ENCODE peak calls at places on chromosome 16, in four cellular contexts. Q is GM12878, Z is K562, G is HepG2. J is an unnamed sample.

GRCh38 chr16:82156761-82157654 is 13.0 kb downstream of the MPHOSPH6 start:
- DNase-seq in Q (no peak), Z (no peak), G (no peak), J (no peak)

GRCh38 chr16:23403547-23403946 is 49.4 kb downstream of the COG7 start:
- DNase-seq in Q (no peak), Z (no peak), G (no peak), J (no peak)

GRCh38 chr16:27240948-27241531 is 27.5 kb downstream of the NSMCE1 start:
- DNase-seq in Q (no peak), Z (no peak), G (no peak), J (no peak)

GRCh38 chr16:82506734-82507133 is 120.0 kb upstream of the CDH13 start:
- DNase-seq in Q (no peak), Z (no peak), G (no peak), J (no peak)

GRCh38 chr16:85479972-85480726 is 133.0 kb upstream of the GSE1 start:
- DNase-seq in Q (no peak), Z (no peak), G (no peak), J (peak)

GRCh38 chr16:784431-784830 is 3.8 kb downstream of the RPUSD1 start:
- DNase-seq in Q (no peak), Z (no peak), G (no peak), J (no peak)

GRCh38 chr16:70749681-70750601 is 51.0 kb downstream of the VAC14 start:
- DNase-seq in Q (no peak), Z (peak), G (no peak), J (no peak)

GRCh38 chr16:73161977-73162376 is 114.0 kb upstream of the ZFHX3 start:
- DNase-seq in Q (no peak), Z (no peak), G (peak), J (no peak)

GRCh38 chr16:11586375-11586855 is 304 bp downstream of the LITAF start:
- DNase-seq in Q (no peak), Z (no peak), G (no peak), J (no peak)

GRCh38 chr16:50079741-50080140 is 14.0 kb downstream of the HEATR3 start:
- DNase-seq in Q (no peak), Z (no peak), G (no peak), J (no peak)
- TF ChIP-seq MYC in Q (no peak), Z (no peak), G (no peak), J (no peak)

DNA sequence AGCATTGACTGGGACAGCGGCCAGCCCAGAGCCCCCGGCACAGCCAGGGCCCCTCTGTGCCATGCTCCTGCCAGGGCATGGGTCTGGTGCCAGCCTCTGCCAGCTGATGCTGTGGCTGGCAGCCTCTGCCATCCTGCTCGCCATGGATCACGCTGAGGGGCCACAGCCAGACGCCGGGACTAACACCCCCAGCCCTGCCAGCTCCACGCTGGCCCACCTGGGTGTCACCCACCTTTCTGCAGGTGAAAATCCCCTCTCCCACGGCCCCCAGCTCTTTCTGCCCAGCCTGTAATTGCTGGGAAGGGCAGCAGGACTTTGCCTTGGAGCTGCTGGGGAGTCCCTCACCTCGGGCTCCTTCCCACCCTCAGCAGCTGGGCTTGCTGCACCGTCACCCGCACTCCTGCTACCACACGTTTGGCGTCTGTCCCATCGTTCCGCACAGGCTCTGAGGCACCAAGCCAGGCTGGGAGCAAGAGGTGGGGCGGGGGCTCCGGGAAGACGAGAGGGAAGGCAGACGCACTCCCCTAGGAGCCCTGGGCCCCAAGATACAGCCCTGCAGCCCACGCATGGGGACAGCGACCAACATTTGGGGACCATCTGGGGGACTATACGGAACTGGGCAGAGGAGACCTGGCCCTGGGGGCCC is 42.0 kb upstream of the ACSF3 start:
- DNase-seq in Q (no peak), Z (no peak), G (no peak), J (no peak)
- TF ChIP-seq BHLHE40 in Q (no peak), Z (no peak), G (no peak), J (no peak)

GRCh38 chr16:76114681-76115080 is 162.5 kb upstream of the CNTNAP4 start:
- DNase-seq in Q (no peak), Z (no peak), G (no peak), J (no peak)

GRCh38 chr16:76123966-76124365 is 153.2 kb upstream of the CNTNAP4 start:
- DNase-seq in Q (no peak), Z (no peak), G (no peak), J (no peak)

DNA sequence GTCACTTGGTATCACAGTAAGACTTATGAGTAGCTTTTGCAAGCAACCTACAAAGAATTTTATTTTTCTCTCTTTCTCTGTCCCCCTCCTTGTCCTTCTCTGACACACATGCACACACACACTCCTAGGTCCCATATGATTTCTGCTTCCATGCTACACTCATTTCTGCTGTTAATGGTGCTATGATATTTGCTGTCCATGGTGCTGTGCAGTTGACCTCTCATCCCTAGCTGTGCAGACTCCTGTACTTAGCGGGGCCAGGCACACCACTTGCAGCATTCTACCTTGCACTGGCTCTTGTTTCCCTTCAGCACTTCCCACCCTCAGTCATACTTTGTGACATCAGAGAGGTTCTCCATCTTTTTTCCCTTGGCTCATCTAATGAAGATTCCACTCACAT is 158.9 kb upstream of the CNTNAP4 start:
- DNase-seq in Q (no peak), Z (no peak), G (no peak), J (no peak)
- TF ChIP-seq MYC in Q (no peak), Z (no peak), G (no peak), J (no peak)

DNA sequence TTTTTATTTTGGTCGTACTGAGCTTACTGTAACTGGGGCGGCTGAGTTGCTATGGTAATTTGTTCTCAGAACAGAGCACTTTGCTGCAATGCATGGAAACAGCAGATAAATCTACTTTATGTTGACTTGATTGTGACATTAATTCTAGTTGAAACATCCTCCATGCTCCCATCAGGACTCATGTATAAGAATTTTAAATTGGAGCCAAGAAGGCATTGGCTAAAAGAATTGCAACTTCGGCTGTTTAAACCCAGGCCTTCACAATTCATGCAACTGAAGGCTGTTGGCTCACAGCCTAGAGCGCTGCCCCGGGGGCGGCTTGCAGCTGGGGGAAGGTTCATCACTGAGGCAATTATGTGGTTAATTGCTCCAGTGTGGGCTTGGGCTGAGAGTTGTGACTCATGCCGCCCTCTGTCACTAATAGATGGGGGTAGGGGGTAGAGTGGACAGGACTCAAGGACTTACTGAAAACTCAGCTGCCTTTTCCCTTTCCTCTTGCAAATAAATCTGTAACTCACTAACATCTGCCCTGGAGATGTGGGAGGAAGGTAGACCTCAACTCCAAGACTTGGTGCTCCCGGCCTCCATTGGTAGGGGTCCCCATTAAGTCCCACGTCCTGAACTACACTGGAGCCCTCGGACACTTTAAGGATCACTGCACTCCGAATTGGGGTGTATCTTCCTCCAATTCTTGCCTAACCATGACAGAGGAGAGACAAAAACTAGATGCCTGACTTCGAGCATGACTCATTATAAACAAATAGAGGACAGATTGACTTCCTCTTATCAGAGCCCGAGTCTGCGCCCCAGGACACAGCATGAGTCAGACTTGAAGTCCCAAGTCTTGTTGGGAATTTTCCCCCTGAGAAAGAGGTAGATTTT is 37.5 kb downstream of the ERCC4 start:
- DNase-seq in Q (peak), Z (peak), G (peak), J (peak)
- TF ChIP-seq BHLHE40 in Q (peak), Z (no peak), G (no peak), J (no peak)

GRCh38 chr16:15592324-15592723 is 50.6 kb downstream of the MARF1 start:
- DNase-seq in Q (no peak), Z (no peak), G (no peak), J (no peak)
- TF ChIP-seq MYC in Q (no peak), Z (no peak), G (no peak), J (no peak)

GRCh38 chr16:4375717-4376116 is 4.1 kb downstream of the VASN start:
- DNase-seq in Q (no peak), Z (no peak), G (no peak), J (no peak)
- TF ChIP-seq BHLHE40 in Q (no peak), Z (no peak), G (no peak), J (no peak)

GRCh38 chr16:59013930-59014329 is 279.8 kb upstream of the GOT2 start:
- DNase-seq in Q (no peak), Z (no peak), G (no peak), J (no peak)
- TF ChIP-seq MYC in Q (no peak), Z (no peak), G (no peak), J (no peak)

GRCh38 chr16:80580109-80580832 is 39.5 kb downstream of the DYNLRB2 start:
- DNase-seq in Q (peak), Z (no peak), G (no peak), J (peak)
- TF ChIP-seq BHLHE40 in Q (peak), Z (no peak), G (no peak), J (no peak)

GRCh38 chr16:49921106-49921505 is 65.2 kb upstream of the ZNF423 start:
- DNase-seq in Q (no peak), Z (no peak), G (no peak), J (no peak)
- TF ChIP-seq MYC in Q (no peak), Z (no peak), G (no peak), J (no peak)

GRCh38 chr16:30357085-30357714 is 2.1 kb upstream of the CD2BP2 start:
- DNase-seq in Q (no peak), Z (no peak), G (peak), J (no peak)

GRCh38 chr16:30354423-30355143 is 525 bp downstream of the CD2BP2 start:
- DNase-seq in Q (no peak), Z (no peak), G (no peak), J (no peak)

GRCh38 chr16:30356401-30357084 is 1.4 kb upstream of the CD2BP2 start:
- DNase-seq in Q (no peak), Z (no peak), G (no peak), J (no peak)

GRCh38 chr16:30355144-30355953 is at the start of gene CD2BP2:
- DNase-seq in Q (peak), Z (peak), G (peak), J (peak)

GRCh38 chr16:30355954-30356308 is 823 bp upstream of the CD2BP2 start:
- DNase-seq in Q (no peak), Z (no peak), G (no peak), J (no peak)
- TF ChIP-seq BHLHE40 in Q (no peak), Z (no peak), G (no peak), J (no peak)

J was measured in A549.